ENCODE peak calls at places on chromosome 3, in four cellular contexts. S is ovary, Q is heart right ventricle, R is tibial nerve. V is an unnamed sample.

GRCh38 chr3:105691053-105691452 is 177.8 kb downstream of the CBLB start:
- DNase-seq in Q (no peak), R (no peak), S (no peak), V (no peak)

GRCh38 chr3:192514081-192514753 is 213.1 kb downstream of the FGF12 start:
- DNase-seq in Q (no peak), R (no peak), S (no peak), V (peak; percentile 87)

GRCh38 chr3:141447391-141447790 is 39.4 kb upstream of the RASA2 start:
- DNase-seq in Q (no peak), R (no peak), S (no peak), V (no peak)

GRCh38 chr3:186298876-186299275 is 63.2 kb downstream of the DGKG start:
- DNase-seq in R (no peak), Q (no peak), S (no peak), V (no peak)

GRCh38 chr3:157532529-157533297 is 29.5 kb upstream of the VEPH1 start:
- DNase-seq in R (peak; percentile 55), S (no peak), Q (peak; percentile 29), V (peak; percentile 62)

GRCh38 chr3:48614044-48614443 is 4.6 kb upstream of the UQCRC1 start:
- DNase-seq in S (no peak), Q (no peak), R (no peak), V (no peak)

GRCh38 chr3:38354588-38355344 is 8.2 kb downstream of the XYLB start:
- DNase-seq in R (no peak), S (no peak), Q (no peak), V (no peak)

GRCh38 chr3:143142354-143142753 is 22.8 kb downstream of the CHST2 start:
- DNase-seq in R (no peak), S (no peak), Q (no peak), V (no peak)

GRCh38 chr3:21274000-21274671 is 476.9 kb downstream of the ZNF385D start:
- DNase-seq in S (no peak), Q (no peak), R (no peak), V (no peak)

GRCh38 chr3:108202834-108203233 is 19.4 kb downstream of the IFT57 start:
- DNase-seq in S (no peak), R (no peak), Q (no peak), V (peak; percentile 81)

GRCh38 chr3:42501681-42502428 is 588 bp upstream of the VIPR1 start:
- DNase-seq in S (no peak), R (no peak), Q (peak; percentile 32), V (peak; percentile 85)

GRCh38 chr3:119294402-119294888 is 262 bp downstream of the ARHGAP31 start:
- DNase-seq in S (peak; percentile 62), R (peak; percentile 45), Q (peak; percentile 42), V (peak; percentile 84)

GRCh38 chr3:158953131-158953530 is 151.3 kb downstream of the MFSD1 start:
- DNase-seq in R (no peak), S (no peak), Q (no peak), V (no peak)

GRCh38 chr3:5115506-5116162 is 6.5 kb upstream of the ARL8B start:
- DNase-seq in S (no peak), Q (no peak), R (no peak), V (no peak)

GRCh38 chr3:122577409-122578028 is at the start of gene PARP15:
- DNase-seq in R (no peak), Q (peak; percentile 13), S (peak; percentile 36), V (peak; percentile 74)

GRCh38 chr3:122568755-122569154 is 4.6 kb downstream of the DTX3L start:
- DNase-seq in S (no peak), Q (no peak), R (no peak), V (no peak)

GRCh38 chr3:122578110-122578740 is 775 bp downstream of the PARP15 start:
- DNase-seq in Q (no peak), R (no peak), S (no peak), V (no peak)

GRCh38 chr3:122576174-122576940 is 1.1 kb upstream of the PARP15 start:
- DNase-seq in R (no peak), Q (no peak), S (no peak), V (no peak)

GRCh38 chr3:122572940-122573412 is 4.5 kb upstream of the PARP15 start:
- DNase-seq in Q (no peak), R (no peak), S (no peak), V (peak; percentile 68)
- TF ChIP-seq CTCF in Q (no peak), R (no peak), S (no peak), V (no peak)

GRCh38 chr3:176262071-176262470 is 935.2 kb downstream of the TBL1XR1 start:
- DNase-seq in R (no peak), S (no peak), Q (no peak), V (no peak)
- H3K9me3 ChIP-seq in R (no peaks in the 10 kb centered on the region), S (peaks cover 1% of the 10 kb centered on the region), Q (no peaks in the 10 kb centered on the region), V (peaks cover 23% of the 10 kb centered on the region)

GRCh38 chr3:15977089-15977488 is 179.3 kb upstream of the ANKRD28 start:
- DNase-seq in Q (no peak), R (no peak), S (no peak), V (no peak)

GRCh38 chr3:15973414-15973813 is 175.6 kb upstream of the ANKRD28 start:
- DNase-seq in Q (no peak), S (no peak), R (no peak), V (no peak)

GRCh38 chr3:15973930-15974329 is 176.2 kb upstream of the ANKRD28 start:
- DNase-seq in S (no peak), R (no peak), Q (no peak), V (no peak)

GRCh38 chr3:15976524-15976923 is 178.7 kb upstream of the ANKRD28 start:
- DNase-seq in R (no peak), S (no peak), Q (no peak), V (no peak)

DNA sequence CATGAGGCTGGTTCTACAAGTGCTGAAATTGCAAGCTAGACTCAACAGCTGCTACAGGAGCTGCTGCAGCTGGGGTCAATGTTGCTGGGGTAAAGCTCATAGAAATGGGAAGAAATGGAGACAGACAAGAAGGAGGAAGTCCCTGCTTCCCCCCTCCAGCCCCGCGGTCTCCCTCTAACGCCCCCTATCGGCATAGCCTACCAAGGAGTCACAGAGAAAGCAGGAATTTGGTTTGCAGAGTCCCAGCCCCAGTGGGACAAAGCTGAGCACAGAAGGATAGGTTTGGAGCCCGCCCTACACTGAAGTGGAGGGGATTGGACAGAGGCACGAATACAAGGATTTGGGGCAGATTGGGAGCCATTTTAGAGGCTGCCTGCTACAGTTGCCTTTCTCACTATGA is 176.9 kb upstream of the ANKRD28 start:
- DNase-seq in S (no peak), R (no peak), Q (no peak), V (peak; percentile 89)
- TF ChIP-seq CTCF in S (no peak), R (no peak), Q (no peak), V (peak; percentile 74)

DNA sequence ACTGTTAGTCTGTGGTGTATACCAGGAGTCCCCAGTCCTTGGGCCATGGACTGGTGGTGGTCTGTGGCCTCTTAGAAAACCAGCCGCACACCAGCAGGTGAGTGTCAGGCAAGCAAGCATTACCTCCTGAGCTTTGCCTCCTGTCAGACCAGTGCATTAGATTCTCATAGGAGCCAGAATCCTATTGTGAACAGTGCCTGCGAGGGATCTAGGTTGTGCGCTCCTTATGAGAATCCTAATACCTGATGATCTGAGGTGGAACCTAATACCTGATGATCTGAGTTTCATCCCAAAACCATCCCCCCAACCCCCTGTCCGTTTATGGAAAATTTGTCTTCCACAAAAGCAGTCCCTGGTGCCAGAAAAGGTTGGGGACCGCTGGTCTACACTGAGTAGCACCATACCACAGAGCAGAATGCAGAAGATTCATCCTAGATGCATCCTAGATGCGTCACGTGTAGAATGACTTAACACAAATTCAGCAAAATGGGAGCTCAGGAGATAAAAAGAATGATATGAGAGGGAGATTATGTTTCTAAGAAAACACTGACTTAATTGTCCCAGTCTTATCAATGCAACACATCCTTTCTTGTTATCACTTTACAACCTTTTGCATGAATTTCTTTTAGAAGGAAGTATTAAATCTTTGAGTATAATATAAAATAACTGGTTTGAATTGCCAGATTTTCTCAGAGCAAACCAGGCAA is 28.5 kb downstream of the SELENOT start:
- DNase-seq in Q (no peak), R (no peak), S (no peak), V (no peak)
- H3K9me3 ChIP-seq in Q (no peaks in the 10 kb centered on the region), R (no peaks in the 10 kb centered on the region), S (no peaks in the 10 kb centered on the region), V (no peaks in the 10 kb centered on the region)

GRCh38 chr3:177519588-177519987 is 322.3 kb upstream of the TBL1XR1 start:
- DNase-seq in Q (no peak), S (no peak), R (no peak), V (no peak)

GRCh38 chr3:177523991-177524438 is 326.7 kb upstream of the TBL1XR1 start:
- DNase-seq in Q (no peak), R (no peak), S (no peak), V (no peak)

GRCh38 chr3:177522051-177522450 is 324.8 kb upstream of the TBL1XR1 start:
- DNase-seq in S (no peak), R (no peak), Q (no peak), V (no peak)

GRCh38 chr3:177523072-177523675 is 325.9 kb upstream of the TBL1XR1 start:
- DNase-seq in R (no peak), Q (no peak), S (no peak), V (no peak)

GRCh38 chr3:177521305-177521704 is 324.0 kb upstream of the TBL1XR1 start:
- DNase-seq in R (no peak), Q (no peak), S (no peak), V (peak; percentile 79)
- TF ChIP-seq CTCF in R (no peak), Q (no peak), S (no peak), V (peak; percentile 68)

DNA sequence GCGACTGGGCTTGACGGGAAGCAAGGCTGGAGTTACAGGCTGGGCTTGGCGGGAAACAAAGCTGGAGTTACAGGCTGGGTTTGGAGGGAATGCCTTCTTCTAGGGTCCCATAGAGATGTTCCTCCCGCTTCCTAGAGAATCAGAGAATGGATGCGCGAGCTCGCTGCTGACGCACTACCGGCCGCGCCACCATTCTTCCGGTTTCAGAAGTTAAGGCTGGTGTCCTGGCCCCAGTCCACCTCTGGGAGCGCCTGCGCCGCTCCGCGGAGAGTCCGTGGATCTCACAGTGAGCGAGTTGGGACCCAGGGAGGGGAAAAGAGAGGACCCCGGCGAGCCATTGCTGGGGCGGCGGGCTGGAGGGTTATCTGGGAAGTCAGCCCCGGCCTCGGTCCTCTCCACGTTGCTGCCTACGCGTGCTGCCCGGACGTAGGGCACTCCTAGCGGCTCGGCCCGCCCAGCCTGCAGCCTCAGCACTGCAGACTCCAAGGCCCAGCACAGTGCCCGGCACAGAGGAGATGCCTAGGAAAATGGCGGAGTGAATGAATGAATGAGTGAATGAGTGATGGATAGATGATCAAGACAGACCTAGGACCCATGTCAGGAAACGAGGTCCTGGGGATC is at the start of gene ZNF502:
- DNase-seq in S (peak; percentile 87), Q (peak; percentile 91), R (peak; percentile 78), V (peak; percentile 87)
- H3K9me3 ChIP-seq in S (peaks cover 17% of the 10 kb centered on the region), Q (no peaks in the 10 kb centered on the region), R (no peaks in the 10 kb centered on the region), V (peaks cover 61% of the 10 kb centered on the region)